ENCODE peak calls at places on chromosomes 11 and 22, in eight cellular contexts. One of them, this sample, is unnamed.

GRCh38 chr11:84437129-84438123 is 1151.3 kb upstream of the CCDC90B start:
- DNase-seq in body of pancreas: peak
- DNase-seq in K562: no peak
- DNase-seq in spleen: no peak
- DNase-seq in heart left ventricle: no peak
- DNase-seq in vagina: no peak
- DNase-seq in GM12878: peak
- DNase-seq in lower leg skin: no peak
- DNase-seq in this sample: peak

GRCh38 chr11:100799445-100799844 is 112.4 kb downstream of the ARHGAP42 start:
- DNase-seq in body of pancreas: no peak
- DNase-seq in K562: no peak
- DNase-seq in spleen: no peak
- DNase-seq in heart left ventricle: no peak
- DNase-seq in vagina: no peak
- DNase-seq in GM12878: no peak
- DNase-seq in lower leg skin: no peak
- DNase-seq in this sample: no peak

GRCh38 chr11:65609236-65609635 is 4.8 kb downstream of the MAP3K11 start:
- DNase-seq in body of pancreas: no peak
- DNase-seq in K562: no peak
- DNase-seq in spleen: no peak
- DNase-seq in heart left ventricle: no peak
- DNase-seq in vagina: no peak
- DNase-seq in GM12878: no peak
- DNase-seq in lower leg skin: no peak
- DNase-seq in this sample: no peak

GRCh38 chr11:132410383-132410782 is 1040.0 kb downstream of the NTM start:
- DNase-seq in body of pancreas: no peak
- DNase-seq in K562: no peak
- DNase-seq in spleen: no peak
- DNase-seq in heart left ventricle: no peak
- DNase-seq in vagina: no peak
- DNase-seq in GM12878: no peak
- DNase-seq in lower leg skin: no peak
- DNase-seq in this sample: no peak

GRCh38 chr22:48391820-48392219 is 1435.9 kb downstream of the BRD1 start:
- DNase-seq in body of pancreas: no peak
- DNase-seq in K562: no peak
- DNase-seq in spleen: no peak
- DNase-seq in heart left ventricle: no peak
- DNase-seq in vagina: no peak
- DNase-seq in GM12878: no peak
- DNase-seq in lower leg skin: no peak
- DNase-seq in this sample: no peak

GRCh38 chr22:21076907-21077625 is 31.3 kb downstream of the LRRC74B start:
- DNase-seq in body of pancreas: no peak
- DNase-seq in K562: no peak
- DNase-seq in spleen: no peak
- DNase-seq in heart left ventricle: no peak
- DNase-seq in vagina: no peak
- DNase-seq in GM12878: no peak
- DNase-seq in lower leg skin: no peak
- DNase-seq in this sample: no peak

GRCh38 chr11:58562375-58562800 is 13.3 kb downstream of the LPXN start:
- DNase-seq in body of pancreas: no peak
- DNase-seq in K562: no peak
- DNase-seq in spleen: no peak
- DNase-seq in heart left ventricle: no peak
- DNase-seq in vagina: no peak
- DNase-seq in GM12878: no peak
- DNase-seq in lower leg skin: no peak
- DNase-seq in this sample: no peak

GRCh38 chr11:78398715-78399114 is 18.9 kb downstream of the GAB2 start:
- DNase-seq in body of pancreas: no peak
- DNase-seq in K562: peak
- DNase-seq in spleen: no peak
- DNase-seq in heart left ventricle: no peak
- DNase-seq in vagina: no peak
- DNase-seq in GM12878: no peak
- DNase-seq in lower leg skin: no peak
- DNase-seq in this sample: no peak

GRCh38 chr11:2564588-2565440 is 120.0 kb downstream of the KCNQ1 start:
- DNase-seq in body of pancreas: no peak
- DNase-seq in K562: no peak
- DNase-seq in spleen: no peak
- DNase-seq in heart left ventricle: no peak
- DNase-seq in vagina: no peak
- DNase-seq in GM12878: no peak
- DNase-seq in lower leg skin: no peak
- DNase-seq in this sample: no peak

GRCh38 chr11:75170463-75171201 is 19.7 kb downstream of the SLCO2B1 start:
- DNase-seq in body of pancreas: no peak
- DNase-seq in K562: peak
- DNase-seq in spleen: no peak
- DNase-seq in heart left ventricle: no peak
- DNase-seq in vagina: no peak
- DNase-seq in GM12878: no peak
- DNase-seq in lower leg skin: no peak
- DNase-seq in this sample: no peak

GRCh38 chr11:73981051-73981805 is 1.4 kb downstream of the UCP2 start:
- DNase-seq in body of pancreas: no peak
- DNase-seq in K562: no peak
- DNase-seq in spleen: peak
- DNase-seq in heart left ventricle: no peak
- DNase-seq in vagina: no peak
- DNase-seq in GM12878: no peak
- DNase-seq in lower leg skin: no peak
- DNase-seq in this sample: no peak

GRCh38 chr11:66882540-66882939 is 25.7 kb downstream of the LRFN4 start:
- DNase-seq in body of pancreas: no peak
- DNase-seq in K562: no peak
- DNase-seq in spleen: no peak
- DNase-seq in heart left ventricle: no peak
- DNase-seq in vagina: no peak
- DNase-seq in GM12878: no peak
- DNase-seq in lower leg skin: no peak
- DNase-seq in this sample: no peak

GRCh38 chr11:110859240-110859835 is 147.1 kb upstream of the ARHGAP20 start:
- DNase-seq in body of pancreas: no peak
- DNase-seq in K562: no peak
- DNase-seq in spleen: no peak
- DNase-seq in heart left ventricle: no peak
- DNase-seq in vagina: no peak
- DNase-seq in GM12878: no peak
- DNase-seq in lower leg skin: no peak
- DNase-seq in this sample: no peak

DNA sequence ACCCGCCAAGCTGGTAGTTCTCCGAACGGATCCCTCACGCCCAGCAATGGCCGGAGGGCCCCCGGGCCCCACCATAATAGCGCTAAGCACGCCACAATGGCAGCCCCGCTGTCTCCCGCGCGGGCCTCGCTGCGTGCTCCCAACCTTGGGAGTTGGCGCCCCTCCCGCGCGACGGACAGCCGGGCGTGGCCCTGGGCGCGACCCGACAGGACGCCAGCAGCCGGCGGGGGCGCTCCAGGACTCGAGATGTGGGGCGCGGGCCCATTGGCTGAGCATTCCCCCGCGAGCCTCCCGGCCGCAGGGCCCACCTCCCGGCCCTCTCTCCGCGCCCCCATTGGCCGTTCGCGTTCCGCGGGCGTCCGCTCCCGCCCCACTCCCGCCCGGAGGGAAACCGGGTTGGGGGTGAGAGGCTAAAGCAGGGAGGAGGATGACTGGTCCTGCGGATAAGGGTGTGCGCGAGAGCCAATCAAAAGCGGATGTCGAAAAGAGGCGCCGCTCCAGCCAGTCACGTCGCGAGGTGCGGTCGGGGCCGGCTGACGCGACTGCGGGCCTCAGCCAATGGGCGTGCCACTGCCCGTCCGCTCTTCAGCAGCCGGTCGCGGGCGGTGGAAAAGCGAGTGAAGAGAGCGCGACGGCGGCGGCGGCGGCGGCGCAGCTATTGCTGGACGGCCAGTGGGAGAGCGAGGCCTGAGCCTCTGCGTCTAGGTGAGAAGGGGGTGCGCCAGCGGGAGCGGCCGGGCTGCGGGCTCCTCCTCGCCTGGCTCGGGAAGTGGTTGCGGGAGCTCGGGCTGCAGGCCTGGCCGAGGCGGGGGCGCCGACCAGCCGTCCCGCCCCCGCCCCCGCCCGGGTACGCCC is at the start of gene FAR1:
- DNase-seq in body of pancreas: peak
- DNase-seq in K562: peak
- DNase-seq in spleen: peak
- DNase-seq in heart left ventricle: peak
- DNase-seq in vagina: peak
- DNase-seq in GM12878: peak
- DNase-seq in lower leg skin: peak
- DNase-seq in this sample: peak
- TF ChIP-seq POLR2A in body of pancreas: peak
- TF ChIP-seq POLR2A in K562: peak
- TF ChIP-seq POLR2A in spleen: no peak
- TF ChIP-seq POLR2A in heart left ventricle: peak
- TF ChIP-seq POLR2A in vagina: peak
- TF ChIP-seq POLR2A in GM12878: peak
- TF ChIP-seq POLR2A in lower leg skin: no peak
- TF ChIP-seq POLR2A in this sample: peak

DNA sequence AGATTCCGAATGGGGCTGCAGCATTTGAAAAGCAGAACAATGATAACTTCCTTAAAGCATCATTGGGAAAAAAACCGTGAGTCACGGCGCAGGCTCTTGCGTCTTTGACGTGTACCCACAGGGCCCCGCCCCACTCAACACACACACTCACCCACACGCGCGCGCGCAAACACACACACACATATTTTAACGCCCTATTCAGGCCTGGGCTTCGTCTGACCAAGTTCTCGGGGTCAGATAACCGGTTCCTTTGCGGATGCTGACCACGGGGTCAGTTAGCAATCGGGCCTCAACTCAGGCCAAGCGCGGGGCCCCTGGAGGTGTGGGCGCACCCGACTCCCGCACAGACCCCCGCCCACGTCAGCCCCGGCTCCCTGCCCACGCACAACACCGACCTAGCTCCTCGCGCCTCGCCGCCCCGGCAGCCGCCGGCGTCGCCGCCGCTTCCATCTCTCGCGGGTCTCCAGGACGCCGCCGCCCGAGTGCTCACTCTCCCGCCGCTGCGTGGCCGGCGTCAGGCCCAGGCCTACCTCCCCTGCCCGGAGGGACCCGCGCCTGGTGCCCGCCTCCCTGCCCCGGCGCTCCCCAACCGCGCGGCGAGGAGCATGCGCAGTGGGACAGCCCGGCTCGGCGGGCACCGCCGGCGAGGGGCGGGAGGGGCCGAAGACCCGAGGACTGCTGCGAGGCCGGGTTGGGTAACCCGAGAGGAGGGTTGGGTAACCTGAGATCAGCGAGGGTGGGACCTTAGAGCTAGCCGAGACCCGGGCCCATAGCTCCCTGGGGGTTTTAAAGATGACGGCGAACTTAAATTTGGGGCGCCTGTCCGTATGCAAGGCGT is at the start of gene SLC36A4:
- DNase-seq in body of pancreas: peak
- DNase-seq in K562: peak
- DNase-seq in spleen: peak
- DNase-seq in heart left ventricle: peak
- DNase-seq in vagina: peak
- DNase-seq in GM12878: peak
- DNase-seq in lower leg skin: peak
- DNase-seq in this sample: peak
- TF ChIP-seq POLR2A in body of pancreas: peak
- TF ChIP-seq POLR2A in K562: peak
- TF ChIP-seq POLR2A in spleen: no peak
- TF ChIP-seq POLR2A in heart left ventricle: no peak
- TF ChIP-seq POLR2A in vagina: peak
- TF ChIP-seq POLR2A in GM12878: peak
- TF ChIP-seq POLR2A in lower leg skin: no peak
- TF ChIP-seq POLR2A in this sample: peak

GRCh38 chr11:6400431-6401345 is 10.4 kb downstream of the SMPD1 start:
- DNase-seq in body of pancreas: no peak
- DNase-seq in K562: no peak
- DNase-seq in spleen: no peak
- DNase-seq in heart left ventricle: no peak
- DNase-seq in vagina: no peak
- DNase-seq in GM12878: no peak
- DNase-seq in lower leg skin: no peak
- DNase-seq in this sample: no peak

GRCh38 chr11:6395470-6396060 is 5.3 kb downstream of the SMPD1 start:
- DNase-seq in body of pancreas: no peak
- DNase-seq in K562: no peak
- DNase-seq in spleen: no peak
- DNase-seq in heart left ventricle: no peak
- DNase-seq in vagina: no peak
- DNase-seq in GM12878: no peak
- DNase-seq in lower leg skin: no peak
- DNase-seq in this sample: no peak

GRCh38 chr11:6393989-6394670 is 3.9 kb downstream of the SMPD1 start:
- DNase-seq in body of pancreas: no peak
- DNase-seq in K562: no peak
- DNase-seq in spleen: no peak
- DNase-seq in heart left ventricle: no peak
- DNase-seq in vagina: no peak
- DNase-seq in GM12878: no peak
- DNase-seq in lower leg skin: no peak
- DNase-seq in this sample: no peak

GRCh38 chr11:6397156-6397555 is 6.9 kb downstream of the SMPD1 start:
- DNase-seq in body of pancreas: no peak
- DNase-seq in K562: no peak
- DNase-seq in spleen: no peak
- DNase-seq in heart left ventricle: no peak
- DNase-seq in vagina: no peak
- DNase-seq in GM12878: no peak
- DNase-seq in lower leg skin: no peak
- DNase-seq in this sample: no peak

DNA sequence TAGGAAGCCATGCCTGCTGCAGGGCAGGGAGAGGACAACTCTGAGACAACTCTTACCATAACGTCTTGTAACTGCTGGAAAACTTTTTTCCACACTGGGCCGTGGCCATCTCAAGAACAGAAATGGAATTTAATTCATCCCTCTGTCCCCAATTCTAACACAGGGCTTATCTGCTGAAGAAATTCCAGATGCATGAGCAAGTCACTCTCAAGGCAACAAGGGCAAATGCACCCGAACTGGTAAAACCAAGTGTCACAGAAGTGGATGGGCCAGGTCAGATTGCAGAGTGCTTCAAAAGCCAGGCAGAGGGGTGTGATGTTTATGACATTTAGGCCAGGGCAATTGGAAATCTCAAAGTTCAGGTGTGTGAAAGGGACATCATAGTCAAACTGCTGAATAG is 7.4 kb downstream of the SMPD1 start:
- DNase-seq in body of pancreas: no peak
- DNase-seq in K562: no peak
- DNase-seq in spleen: no peak
- DNase-seq in heart left ventricle: no peak
- DNase-seq in vagina: no peak
- DNase-seq in GM12878: no peak
- DNase-seq in lower leg skin: no peak
- DNase-seq in this sample: no peak
- TF ChIP-seq POLR2A in body of pancreas: no peak
- TF ChIP-seq POLR2A in K562: no peak
- TF ChIP-seq POLR2A in spleen: no peak
- TF ChIP-seq POLR2A in heart left ventricle: no peak
- TF ChIP-seq POLR2A in vagina: no peak
- TF ChIP-seq POLR2A in GM12878: no peak
- TF ChIP-seq POLR2A in lower leg skin: no peak
- TF ChIP-seq POLR2A in this sample: no peak

GRCh38 chr11:102147031-102147430 is 36.8 kb downstream of the YAP1 start:
- DNase-seq in body of pancreas: no peak
- DNase-seq in K562: no peak
- DNase-seq in spleen: no peak
- DNase-seq in heart left ventricle: no peak
- DNase-seq in vagina: no peak
- DNase-seq in GM12878: no peak
- DNase-seq in lower leg skin: no peak
- DNase-seq in this sample: no peak
- TF ChIP-seq POLR2A in body of pancreas: no peak
- TF ChIP-seq POLR2A in K562: no peak
- TF ChIP-seq POLR2A in spleen: no peak
- TF ChIP-seq POLR2A in heart left ventricle: no peak
- TF ChIP-seq POLR2A in vagina: no peak
- TF ChIP-seq POLR2A in GM12878: no peak
- TF ChIP-seq POLR2A in lower leg skin: no peak
- TF ChIP-seq POLR2A in this sample: no peak